ENCODE peak calls at places on chromosome 21, in four cellular contexts. One of them, this sample, is unnamed.

GRCh38 chr21:36718951-36719501 is 20.1 kb downstream of the SIM2 start:
- DNase-seq in LoVo: peak
- DNase-seq in T follicular helper cell: no peak
- DNase-seq in stimulated activated CD4-positive, alpha-beta T cell treated with anti-CD3 and anti-CD28 coated beads, Interleukin-1b, Interleukin-23, amount 100 ng/mL, for 4 hours: no peak
- DNase-seq in this sample: peak

GRCh38 chr21:38740131-38740530 is 65.6 kb upstream of the ETS2 start:
- DNase-seq in LoVo: no peak
- DNase-seq in T follicular helper cell: no peak
- DNase-seq in stimulated activated CD4-positive, alpha-beta T cell treated with anti-CD3 and anti-CD28 coated beads, Interleukin-1b, Interleukin-23, amount 100 ng/mL, for 4 hours: no peak
- DNase-seq in this sample: no peak

GRCh38 chr21:28257276-28257675 is 735.4 kb downstream of the LTN1 start:
- DNase-seq in LoVo: no peak
- DNase-seq in T follicular helper cell: no peak
- DNase-seq in stimulated activated CD4-positive, alpha-beta T cell treated with anti-CD3 and anti-CD28 coated beads, Interleukin-1b, Interleukin-23, amount 100 ng/mL, for 4 hours: no peak
- DNase-seq in this sample: no peak

GRCh38 chr21:46328151-46328550 is 4.2 kb downstream of the PCNT start:
- DNase-seq in LoVo: no peak
- DNase-seq in T follicular helper cell: no peak
- DNase-seq in stimulated activated CD4-positive, alpha-beta T cell treated with anti-CD3 and anti-CD28 coated beads, Interleukin-1b, Interleukin-23, amount 100 ng/mL, for 4 hours: no peak
- DNase-seq in this sample: no peak

GRCh38 chr21:36104306-36105300 is 30.3 kb upstream of the CBR3 start:
- DNase-seq in LoVo: no peak
- DNase-seq in T follicular helper cell: peak
- DNase-seq in stimulated activated CD4-positive, alpha-beta T cell treated with anti-CD3 and anti-CD28 coated beads, Interleukin-1b, Interleukin-23, amount 100 ng/mL, for 4 hours: peak
- DNase-seq in this sample: peak

GRCh38 chr21:17451364-17451869 is 61.4 kb upstream of the CXADR start:
- DNase-seq in LoVo: no peak
- DNase-seq in T follicular helper cell: no peak
- DNase-seq in stimulated activated CD4-positive, alpha-beta T cell treated with anti-CD3 and anti-CD28 coated beads, Interleukin-1b, Interleukin-23, amount 100 ng/mL, for 4 hours: no peak
- DNase-seq in this sample: no peak

GRCh38 chr21:44265734-44266270 is 4.1 kb upstream of the DNMT3L start:
- DNase-seq in LoVo: no peak
- DNase-seq in T follicular helper cell: no peak
- DNase-seq in stimulated activated CD4-positive, alpha-beta T cell treated with anti-CD3 and anti-CD28 coated beads, Interleukin-1b, Interleukin-23, amount 100 ng/mL, for 4 hours: no peak
- DNase-seq in this sample: no peak

GRCh38 chr21:19557046-19557445 is 1153.5 kb upstream of the TMPRSS15 start:
- DNase-seq in LoVo: no peak
- DNase-seq in T follicular helper cell: no peak
- DNase-seq in stimulated activated CD4-positive, alpha-beta T cell treated with anti-CD3 and anti-CD28 coated beads, Interleukin-1b, Interleukin-23, amount 100 ng/mL, for 4 hours: no peak
- DNase-seq in this sample: no peak

GRCh38 chr21:29302340-29302991 is 3.7 kb downstream of the BACH1 start:
- DNase-seq in LoVo: no peak
- DNase-seq in T follicular helper cell: no peak
- DNase-seq in stimulated activated CD4-positive, alpha-beta T cell treated with anti-CD3 and anti-CD28 coated beads, Interleukin-1b, Interleukin-23, amount 100 ng/mL, for 4 hours: no peak
- DNase-seq in this sample: no peak

GRCh38 chr21:41824466-41825207 is 54.5 kb downstream of the PRDM15 start:
- DNase-seq in LoVo: no peak
- DNase-seq in T follicular helper cell: no peak
- DNase-seq in stimulated activated CD4-positive, alpha-beta T cell treated with anti-CD3 and anti-CD28 coated beads, Interleukin-1b, Interleukin-23, amount 100 ng/mL, for 4 hours: no peak
- DNase-seq in this sample: no peak

GRCh38 chr21:16116798-16117197 is 387.0 kb downstream of the USP25 start:
- DNase-seq in LoVo: no peak
- DNase-seq in T follicular helper cell: no peak
- DNase-seq in stimulated activated CD4-positive, alpha-beta T cell treated with anti-CD3 and anti-CD28 coated beads, Interleukin-1b, Interleukin-23, amount 100 ng/mL, for 4 hours: no peak
- DNase-seq in this sample: no peak

GRCh38 chr21:39680216-39680615 is 64.8 kb upstream of the IGSF5 start:
- DNase-seq in LoVo: no peak
- DNase-seq in T follicular helper cell: no peak
- DNase-seq in stimulated activated CD4-positive, alpha-beta T cell treated with anti-CD3 and anti-CD28 coated beads, Interleukin-1b, Interleukin-23, amount 100 ng/mL, for 4 hours: no peak
- DNase-seq in this sample: no peak

GRCh38 chr21:25885405-25885804 is 150.6 kb downstream of the GABPA start:
- DNase-seq in LoVo: no peak
- DNase-seq in T follicular helper cell: no peak
- DNase-seq in stimulated activated CD4-positive, alpha-beta T cell treated with anti-CD3 and anti-CD28 coated beads, Interleukin-1b, Interleukin-23, amount 100 ng/mL, for 4 hours: no peak
- DNase-seq in this sample: no peak

GRCh38 chr21:44893948-44894656 is 20.6 kb upstream of the PTTG1IP start:
- DNase-seq in LoVo: no peak
- DNase-seq in T follicular helper cell: no peak
- DNase-seq in stimulated activated CD4-positive, alpha-beta T cell treated with anti-CD3 and anti-CD28 coated beads, Interleukin-1b, Interleukin-23, amount 100 ng/mL, for 4 hours: no peak
- DNase-seq in this sample: no peak

GRCh38 chr21:41699311-41699710 is 67.5 kb downstream of the RIPK4 start:
- DNase-seq in LoVo: no peak
- DNase-seq in T follicular helper cell: no peak
- DNase-seq in stimulated activated CD4-positive, alpha-beta T cell treated with anti-CD3 and anti-CD28 coated beads, Interleukin-1b, Interleukin-23, amount 100 ng/mL, for 4 hours: no peak
- DNase-seq in this sample: no peak

GRCh38 chr21:39182484-39183271 is 573 bp downstream of the PSMG1 start:
- DNase-seq in LoVo: no peak
- DNase-seq in T follicular helper cell: no peak
- DNase-seq in stimulated activated CD4-positive, alpha-beta T cell treated with anti-CD3 and anti-CD28 coated beads, Interleukin-1b, Interleukin-23, amount 100 ng/mL, for 4 hours: peak
- DNase-seq in this sample: no peak

GRCh38 chr21:46253610-46254124 is 25.1 kb upstream of the LSS start:
- DNase-seq in LoVo: no peak
- DNase-seq in T follicular helper cell: peak
- DNase-seq in stimulated activated CD4-positive, alpha-beta T cell treated with anti-CD3 and anti-CD28 coated beads, Interleukin-1b, Interleukin-23, amount 100 ng/mL, for 4 hours: no peak
- DNase-seq in this sample: no peak

GRCh38 chr21:41133896-41134522 is 34.0 kb upstream of the BACE2 start:
- DNase-seq in LoVo: peak
- DNase-seq in T follicular helper cell: no peak
- DNase-seq in stimulated activated CD4-positive, alpha-beta T cell treated with anti-CD3 and anti-CD28 coated beads, Interleukin-1b, Interleukin-23, amount 100 ng/mL, for 4 hours: no peak
- DNase-seq in this sample: peak

GRCh38 chr21:31403596-31404333 is 59.7 kb upstream of the TIAM1 start:
- DNase-seq in LoVo: no peak
- DNase-seq in T follicular helper cell: no peak
- DNase-seq in stimulated activated CD4-positive, alpha-beta T cell treated with anti-CD3 and anti-CD28 coated beads, Interleukin-1b, Interleukin-23, amount 100 ng/mL, for 4 hours: no peak
- DNase-seq in this sample: no peak

GRCh38 chr21:28334407-28334806 is 658.3 kb downstream of the LTN1 start:
- DNase-seq in LoVo: no peak
- DNase-seq in T follicular helper cell: no peak
- DNase-seq in stimulated activated CD4-positive, alpha-beta T cell treated with anti-CD3 and anti-CD28 coated beads, Interleukin-1b, Interleukin-23, amount 100 ng/mL, for 4 hours: no peak
- DNase-seq in this sample: no peak

GRCh38 chr21:46051821-46052675 is 45.9 kb upstream of the COL6A2 start:
- DNase-seq in LoVo: no peak
- DNase-seq in T follicular helper cell: no peak
- DNase-seq in stimulated activated CD4-positive, alpha-beta T cell treated with anti-CD3 and anti-CD28 coated beads, Interleukin-1b, Interleukin-23, amount 100 ng/mL, for 4 hours: no peak
- DNase-seq in this sample: no peak

GRCh38 chr21:25573409-25574206 is 33.7 kb downstream of the MRPL39 start:
- DNase-seq in LoVo: peak
- DNase-seq in T follicular helper cell: peak
- DNase-seq in stimulated activated CD4-positive, alpha-beta T cell treated with anti-CD3 and anti-CD28 coated beads, Interleukin-1b, Interleukin-23, amount 100 ng/mL, for 4 hours: no peak
- DNase-seq in this sample: peak

GRCh38 chr21:16086121-16086520 is 356.3 kb downstream of the USP25 start:
- DNase-seq in LoVo: no peak
- DNase-seq in T follicular helper cell: no peak
- DNase-seq in stimulated activated CD4-positive, alpha-beta T cell treated with anti-CD3 and anti-CD28 coated beads, Interleukin-1b, Interleukin-23, amount 100 ng/mL, for 4 hours: no peak
- DNase-seq in this sample: no peak

GRCh38 chr21:43864806-43865470 is at the start of gene AGPAT3:
- DNase-seq in LoVo: peak
- DNase-seq in T follicular helper cell: no peak
- DNase-seq in stimulated activated CD4-positive, alpha-beta T cell treated with anti-CD3 and anti-CD28 coated beads, Interleukin-1b, Interleukin-23, amount 100 ng/mL, for 4 hours: peak
- DNase-seq in this sample: no peak

GRCh38 chr21:42121792-42122191 is 50.7 kb downstream of the UMODL1 start:
- DNase-seq in LoVo: no peak
- DNase-seq in T follicular helper cell: no peak
- DNase-seq in stimulated activated CD4-positive, alpha-beta T cell treated with anti-CD3 and anti-CD28 coated beads, Interleukin-1b, Interleukin-23, amount 100 ng/mL, for 4 hours: no peak
- DNase-seq in this sample: no peak

GRCh38 chr21:33825898-33826297 is 89.7 kb downstream of the ATP5PO start:
- DNase-seq in LoVo: no peak
- DNase-seq in T follicular helper cell: no peak
- DNase-seq in stimulated activated CD4-positive, alpha-beta T cell treated with anti-CD3 and anti-CD28 coated beads, Interleukin-1b, Interleukin-23, amount 100 ng/mL, for 4 hours: no peak
- DNase-seq in this sample: no peak

GRCh38 chr21:25220169-25220568 is 387.1 kb downstream of the MRPL39 start:
- DNase-seq in LoVo: no peak
- DNase-seq in T follicular helper cell: no peak
- DNase-seq in stimulated activated CD4-positive, alpha-beta T cell treated with anti-CD3 and anti-CD28 coated beads, Interleukin-1b, Interleukin-23, amount 100 ng/mL, for 4 hours: no peak
- DNase-seq in this sample: no peak

GRCh38 chr21:43904316-43904925 is 39.4 kb downstream of the AGPAT3 start:
- DNase-seq in LoVo: no peak
- DNase-seq in T follicular helper cell: no peak
- DNase-seq in stimulated activated CD4-positive, alpha-beta T cell treated with anti-CD3 and anti-CD28 coated beads, Interleukin-1b, Interleukin-23, amount 100 ng/mL, for 4 hours: no peak
- DNase-seq in this sample: no peak

GRCh38 chr21:17514124-17514481 is 1.3 kb downstream of the CXADR start:
- DNase-seq in LoVo: peak
- DNase-seq in T follicular helper cell: no peak
- DNase-seq in stimulated activated CD4-positive, alpha-beta T cell treated with anti-CD3 and anti-CD28 coated beads, Interleukin-1b, Interleukin-23, amount 100 ng/mL, for 4 hours: no peak
- DNase-seq in this sample: no peak

GRCh38 chr21:44834951-44835646 is 17.2 kb upstream of the SUMO3 start:
- DNase-seq in LoVo: no peak
- DNase-seq in T follicular helper cell: no peak
- DNase-seq in stimulated activated CD4-positive, alpha-beta T cell treated with anti-CD3 and anti-CD28 coated beads, Interleukin-1b, Interleukin-23, amount 100 ng/mL, for 4 hours: no peak
- DNase-seq in this sample: no peak

GRCh38 chr21:36456714-36457399 is 23.1 kb downstream of the CLDN14 start:
- DNase-seq in LoVo: no peak
- DNase-seq in T follicular helper cell: no peak
- DNase-seq in stimulated activated CD4-positive, alpha-beta T cell treated with anti-CD3 and anti-CD28 coated beads, Interleukin-1b, Interleukin-23, amount 100 ng/mL, for 4 hours: no peak
- DNase-seq in this sample: no peak

GRCh38 chr21:45528028-45528705 is 14.1 kb downstream of the SLC19A1 start:
- DNase-seq in LoVo: no peak
- DNase-seq in T follicular helper cell: no peak
- DNase-seq in stimulated activated CD4-positive, alpha-beta T cell treated with anti-CD3 and anti-CD28 coated beads, Interleukin-1b, Interleukin-23, amount 100 ng/mL, for 4 hours: no peak
- DNase-seq in this sample: no peak

GRCh38 chr21:42161957-42162681 is 56.8 kb upstream of the ABCG1 start:
- DNase-seq in LoVo: no peak
- DNase-seq in T follicular helper cell: no peak
- DNase-seq in stimulated activated CD4-positive, alpha-beta T cell treated with anti-CD3 and anti-CD28 coated beads, Interleukin-1b, Interleukin-23, amount 100 ng/mL, for 4 hours: no peak
- DNase-seq in this sample: no peak

GRCh38 chr21:45308211-45309068 is 20.7 kb upstream of the POFUT2 start:
- DNase-seq in LoVo: no peak
- DNase-seq in T follicular helper cell: no peak
- DNase-seq in stimulated activated CD4-positive, alpha-beta T cell treated with anti-CD3 and anti-CD28 coated beads, Interleukin-1b, Interleukin-23, amount 100 ng/mL, for 4 hours: no peak
- DNase-seq in this sample: no peak

GRCh38 chr21:25334046-25334730 is 273.1 kb downstream of the MRPL39 start:
- DNase-seq in LoVo: no peak
- DNase-seq in T follicular helper cell: no peak
- DNase-seq in stimulated activated CD4-positive, alpha-beta T cell treated with anti-CD3 and anti-CD28 coated beads, Interleukin-1b, Interleukin-23, amount 100 ng/mL, for 4 hours: no peak
- DNase-seq in this sample: no peak

GRCh38 chr21:32463889-32464300 is 51.4 kb downstream of the EVA1C start:
- DNase-seq in LoVo: peak
- DNase-seq in T follicular helper cell: no peak
- DNase-seq in stimulated activated CD4-positive, alpha-beta T cell treated with anti-CD3 and anti-CD28 coated beads, Interleukin-1b, Interleukin-23, amount 100 ng/mL, for 4 hours: no peak
- DNase-seq in this sample: peak

GRCh38 chr21:42097274-42097673 is 26.2 kb downstream of the UMODL1 start:
- DNase-seq in LoVo: no peak
- DNase-seq in T follicular helper cell: no peak
- DNase-seq in stimulated activated CD4-positive, alpha-beta T cell treated with anti-CD3 and anti-CD28 coated beads, Interleukin-1b, Interleukin-23, amount 100 ng/mL, for 4 hours: no peak
- DNase-seq in this sample: no peak

GRCh38 chr21:31254131-31254530 is 89.9 kb downstream of the TIAM1 start:
- DNase-seq in LoVo: no peak
- DNase-seq in T follicular helper cell: no peak
- DNase-seq in stimulated activated CD4-positive, alpha-beta T cell treated with anti-CD3 and anti-CD28 coated beads, Interleukin-1b, Interleukin-23, amount 100 ng/mL, for 4 hours: no peak
- DNase-seq in this sample: no peak

GRCh38 chr21:44878053-44878982 is 4.8 kb upstream of the PTTG1IP start:
- DNase-seq in LoVo: no peak
- DNase-seq in T follicular helper cell: no peak
- DNase-seq in stimulated activated CD4-positive, alpha-beta T cell treated with anti-CD3 and anti-CD28 coated beads, Interleukin-1b, Interleukin-23, amount 100 ng/mL, for 4 hours: no peak
- DNase-seq in this sample: no peak

This sample was measured in HCT116.